ENCODE peak calls at places on chromosomes 2 and 18, in four cellular contexts. One of them, this sample, is unnamed.

GRCh38 chr2:146762786-146763185 is 1082.0 kb upstream of the ACVR2A start:
- DNase-seq in uterus: no peak
- DNase-seq in GM12891: no peak
- DNase-seq in prostate gland: no peak
- DNase-seq in this sample: no peak

GRCh38 chr2:182870227-182870626 is 3.8 kb upstream of the FRZB start:
- DNase-seq in prostate gland: no peak
- DNase-seq in uterus: no peak
- DNase-seq in GM12891: peak
- DNase-seq in this sample: no peak

GRCh38 chr2:220015576-220015975 is 388.1 kb downstream of the SLC4A3 start:
- DNase-seq in GM12891: no peak
- DNase-seq in uterus: no peak
- DNase-seq in prostate gland: no peak
- DNase-seq in this sample: no peak

GRCh38 chr2:181258761-181259160 is 198.4 kb upstream of the ITGA4 start:
- DNase-seq in GM12891: no peak
- DNase-seq in prostate gland: no peak
- DNase-seq in uterus: no peak
- DNase-seq in this sample: no peak

GRCh38 chr2:12592296-12592695 is 124.4 kb upstream of the TRIB2 start:
- DNase-seq in prostate gland: no peak
- DNase-seq in uterus: no peak
- DNase-seq in GM12891: no peak
- DNase-seq in this sample: no peak

GRCh38 chr2:36820942-36821605 is 124.6 kb downstream of the VIT start:
- DNase-seq in uterus: no peak
- DNase-seq in prostate gland: peak
- DNase-seq in GM12891: no peak
- DNase-seq in this sample: no peak

GRCh38 chr2:10514743-10515142 is 66.6 kb upstream of the ODC1 start:
- DNase-seq in prostate gland: no peak
- DNase-seq in GM12891: no peak
- DNase-seq in uterus: no peak
- DNase-seq in this sample: no peak

GRCh38 chr2:74593826-74594467 is 39.4 kb downstream of the DOK1 start:
- DNase-seq in prostate gland: no peak
- DNase-seq in GM12891: no peak
- DNase-seq in uterus: no peak
- DNase-seq in this sample: no peak

GRCh38 chr2:114714316-114714715 is 271.9 kb downstream of the DPP10 start:
- DNase-seq in GM12891: no peak
- DNase-seq in uterus: no peak
- DNase-seq in prostate gland: no peak
- DNase-seq in this sample: no peak

GRCh38 chr2:145595296-145595695 is 1075.4 kb upstream of the ZEB2 start:
- DNase-seq in GM12891: no peak
- DNase-seq in uterus: no peak
- DNase-seq in prostate gland: no peak
- DNase-seq in this sample: no peak

GRCh38 chr18:34626404-34627137 is 83.5 kb upstream of the DTNA start:
- DNase-seq in prostate gland: no peak
- DNase-seq in GM12891: no peak
- DNase-seq in uterus: no peak
- DNase-seq in this sample: no peak

GRCh38 chr2:110773470-110773921 is 41.1 kb downstream of the ACOXL start:
- DNase-seq in uterus: no peak
- DNase-seq in prostate gland: peak
- DNase-seq in GM12891: no peak
- DNase-seq in this sample: peak

GRCh38 chr2:16767789-16768188 is 102.2 kb upstream of the CYRIA start:
- DNase-seq in GM12891: no peak
- DNase-seq in uterus: no peak
- DNase-seq in prostate gland: no peak
- DNase-seq in this sample: no peak

GRCh38 chr2:174772492-174772801 is 8.2 kb upstream of the CHRNA1 start:
- DNase-seq in prostate gland: no peak
- DNase-seq in uterus: no peak
- DNase-seq in GM12891: no peak
- DNase-seq in this sample: no peak

GRCh38 chr2:70957838-70958237 is 20.6 kb upstream of the ANKRD53 start:
- DNase-seq in uterus: peak
- DNase-seq in prostate gland: no peak
- DNase-seq in GM12891: no peak
- DNase-seq in this sample: no peak

GRCh38 chr18:77870238-77870637 is 620.6 kb downstream of the GALR1 start:
- DNase-seq in GM12891: no peak
- DNase-seq in uterus: peak
- DNase-seq in prostate gland: no peak
- DNase-seq in this sample: no peak

GRCh38 chr2:216429403-216429802 is 17.1 kb downstream of the SMARCAL1 start:
- DNase-seq in uterus: no peak
- DNase-seq in GM12891: no peak
- DNase-seq in prostate gland: no peak
- DNase-seq in this sample: no peak

GRCh38 chr2:64932327-64933216 is 56.6 kb upstream of the SLC1A4 start:
- DNase-seq in GM12891: no peak
- DNase-seq in uterus: no peak
- DNase-seq in prostate gland: no peak
- DNase-seq in this sample: no peak

GRCh38 chr2:50346104-50346503 is 685.8 kb downstream of the NRXN1 start:
- DNase-seq in prostate gland: no peak
- DNase-seq in GM12891: no peak
- DNase-seq in uterus: no peak
- DNase-seq in this sample: no peak

GRCh38 chr2:191247381-191248057 is 2.3 kb downstream of the MYO1B start:
- DNase-seq in prostate gland: no peak
- DNase-seq in uterus: peak
- DNase-seq in GM12891: no peak
- DNase-seq in this sample: peak

GRCh38 chr2:46615555-46616487 is 136.5 kb downstream of the TMEM247 start:
- DNase-seq in uterus: no peak
- DNase-seq in GM12891: no peak
- DNase-seq in prostate gland: no peak
- DNase-seq in this sample: peak

GRCh38 chr18:62186656-62187542 is at the start of the genes PIGN and RELCH:
- DNase-seq in GM12891: peak
- DNase-seq in uterus: peak
- DNase-seq in prostate gland: peak
- DNase-seq in this sample: peak
- TF ChIP-seq POLR2A in GM12891: peak
- TF ChIP-seq POLR2A in uterus: peak
- TF ChIP-seq POLR2A in prostate gland: peak
- TF ChIP-seq POLR2A in this sample: peak

GRCh38 chr2:43221660-43222471 is 4.5 kb downstream of the ZFP36L2 start:
- DNase-seq in prostate gland: peak
- DNase-seq in GM12891: no peak
- DNase-seq in uterus: peak
- DNase-seq in this sample: peak
- TF ChIP-seq POLR2A in prostate gland: peak
- TF ChIP-seq POLR2A in GM12891: peak
- TF ChIP-seq POLR2A in uterus: peak
- TF ChIP-seq POLR2A in this sample: peak

DNA sequence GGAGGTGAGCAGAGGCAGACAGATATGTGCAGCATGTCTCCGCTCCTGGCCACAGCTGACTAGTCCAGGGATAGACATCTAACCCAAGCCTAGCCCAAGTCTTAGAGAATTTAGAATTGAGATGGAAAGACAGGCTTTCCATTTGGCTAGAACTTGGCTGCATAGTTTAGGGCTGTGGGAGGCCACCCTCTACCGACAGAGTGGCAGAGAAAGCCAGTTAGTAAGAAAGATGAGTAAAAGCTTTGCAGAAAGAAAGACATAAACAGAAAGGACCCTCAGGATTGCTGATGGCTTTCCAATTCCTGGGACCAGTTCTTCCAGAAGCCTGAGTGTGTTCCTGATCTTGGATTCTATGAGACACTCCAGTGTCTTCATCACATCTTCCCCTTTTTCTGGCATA is 62.1 kb downstream of the DYM start:
- DNase-seq in uterus: no peak
- DNase-seq in prostate gland: no peak
- DNase-seq in GM12891: no peak
- DNase-seq in this sample: no peak
- TF ChIP-seq POLR2A in uterus: no peak
- TF ChIP-seq POLR2A in prostate gland: no peak
- TF ChIP-seq POLR2A in GM12891: no peak
- TF ChIP-seq POLR2A in this sample: no peak

GRCh38 chr2:5980351-5981054 is 288.3 kb downstream of the SOX11 start:
- DNase-seq in GM12891: no peak
- DNase-seq in uterus: no peak
- DNase-seq in prostate gland: no peak
- DNase-seq in this sample: no peak
- TF ChIP-seq POLR2A in GM12891: no peak
- TF ChIP-seq POLR2A in uterus: no peak
- TF ChIP-seq POLR2A in prostate gland: no peak
- TF ChIP-seq POLR2A in this sample: no peak

GRCh38 chr18:36067118-36067957 is at the start of gene RPRD1A:
- DNase-seq in uterus: peak
- DNase-seq in prostate gland: peak
- DNase-seq in GM12891: peak
- DNase-seq in this sample: peak
- TF ChIP-seq POLR2A in uterus: peak
- TF ChIP-seq POLR2A in prostate gland: peak
- TF ChIP-seq POLR2A in GM12891: peak
- TF ChIP-seq POLR2A in this sample: peak

GRCh38 chr18:76493213-76494107 is 1.6 kb downstream of the ZNF516 start:
- DNase-seq in prostate gland: no peak
- DNase-seq in GM12891: peak
- DNase-seq in uterus: peak
- DNase-seq in this sample: peak

GRCh38 chr18:76494181-76494540 is 881 bp downstream of the ZNF516 start:
- DNase-seq in GM12891: no peak
- DNase-seq in prostate gland: no peak
- DNase-seq in uterus: peak
- DNase-seq in this sample: peak

GRCh38 chr18:76491436-76491800 is 3.6 kb downstream of the ZNF516 start:
- DNase-seq in prostate gland: peak
- DNase-seq in GM12891: peak
- DNase-seq in uterus: peak
- DNase-seq in this sample: peak

GRCh38 chr18:76491801-76492668 is 3.0 kb downstream of the ZNF516 start:
- DNase-seq in uterus: peak
- DNase-seq in prostate gland: peak
- DNase-seq in GM12891: no peak
- DNase-seq in this sample: peak

GRCh38 chr18:76492669-76493212 is 2.3 kb downstream of the ZNF516 start:
- DNase-seq in uterus: peak
- DNase-seq in GM12891: peak
- DNase-seq in prostate gland: peak
- DNase-seq in this sample: peak
- TF ChIP-seq POLR2A in uterus: peak
- TF ChIP-seq POLR2A in GM12891: peak
- TF ChIP-seq POLR2A in prostate gland: peak
- TF ChIP-seq POLR2A in this sample: no peak

DNA sequence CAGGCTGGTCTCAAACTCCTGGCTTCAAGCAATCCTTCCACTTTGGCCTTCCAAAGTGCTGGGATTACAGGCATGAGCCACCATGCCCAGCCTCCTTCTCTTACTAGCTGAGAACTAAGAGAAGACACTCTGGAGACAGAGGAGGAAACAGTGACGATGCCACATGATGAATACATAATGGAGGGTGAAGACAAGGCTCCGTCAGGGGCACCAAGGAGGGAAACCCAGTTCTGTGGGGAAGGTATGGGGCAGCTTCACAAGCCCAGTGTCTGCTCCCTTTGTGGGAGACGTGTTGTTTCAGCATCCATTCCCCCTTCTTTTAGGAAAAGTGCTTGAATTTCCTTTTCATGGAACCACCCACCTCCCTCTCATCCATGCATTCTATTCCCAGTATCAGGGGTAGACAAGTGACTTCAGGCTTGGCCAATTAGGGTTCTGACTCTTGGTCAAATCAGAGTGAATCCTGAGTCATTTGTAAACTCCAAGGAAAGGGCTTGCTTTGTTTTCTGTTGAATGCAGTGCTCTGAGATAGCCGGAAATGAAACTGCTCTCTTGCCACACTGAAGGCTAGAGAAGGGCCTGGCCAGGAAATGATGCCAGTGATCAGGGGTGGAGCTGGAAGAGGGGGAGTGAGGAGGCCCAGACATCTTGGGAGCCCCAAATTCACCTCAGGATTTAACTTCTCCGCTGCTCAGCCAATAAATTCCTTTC is 23.7 kb downstream of the TMEM127 start:
- DNase-seq in uterus: peak
- DNase-seq in GM12891: no peak
- DNase-seq in prostate gland: no peak
- DNase-seq in this sample: no peak
- TF ChIP-seq POLR2A in uterus: no peak
- TF ChIP-seq POLR2A in GM12891: no peak
- TF ChIP-seq POLR2A in prostate gland: no peak
- TF ChIP-seq POLR2A in this sample: no peak

GRCh38 chr2:224334083-224334482 is 67.8 kb downstream of the FAM124B start:
- DNase-seq in prostate gland: no peak
- DNase-seq in uterus: no peak
- DNase-seq in GM12891: no peak
- DNase-seq in this sample: no peak
- TF ChIP-seq POLR2A in prostate gland: no peak
- TF ChIP-seq POLR2A in uterus: no peak
- TF ChIP-seq POLR2A in GM12891: no peak
- TF ChIP-seq POLR2A in this sample: no peak